ENCODE peak calls at places on chromosomes 4 and X, in nine cellular contexts. N is aorta; R is activated CD8-positive, alpha-beta memory T cell treated with anti-CD3 and anti-CD28 coated beads, Interleukin-2, amount 50 U/mL, for 48 hours; P is left ventricle myocardium superior; F is T-helper 1 cell; O is frontal cortex; J is NCI-H1694; A is stimulated activated CD4-positive, alpha-beta T cell treated with anti-CD3 and anti-CD28 coated beads, Interleukin-15, amount 100 ng/mL, for 48 hours; L is EH. M is an unnamed sample.

GRCh38 chr4:13088726-13089658 is 395.1 kb downstream of the RAB28 start:
- DNase-seq in N (peak), R (no peak), P (no peak), F (no peak), O (no peak), J (no peak), A (no peak), L (no peak), M (no peak)

GRCh38 chr4:8649631-8650261 is 57.2 kb downstream of the CPZ start:
- DNase-seq in N (no peak), R (no peak), P (no peak), F (no peak), O (no peak), J (no peak), A (no peak), L (no peak), M (no peak)

GRCh38 chr4:93409035-93409434 is 419.5 kb upstream of the ATOH1 start:
- DNase-seq in N (no peak), R (no peak), P (no peak), F (no peak), O (no peak), J (no peak), A (no peak), L (no peak), M (no peak)

GRCh38 chr4:6840062-6840976 is 57.8 kb downstream of the KIAA0232 start:
- DNase-seq in N (no peak), R (no peak), P (no peak), F (no peak), O (no peak), J (no peak), A (no peak), L (peak), M (peak)

GRCh38 chr4:47143261-47143660 is 111.9 kb downstream of the GABRB1 start:
- DNase-seq in N (no peak), R (no peak), P (no peak), F (no peak), O (no peak), J (no peak), A (no peak), L (no peak), M (no peak)

GRCh38 chrX:45009371-45010000 is 136.5 kb downstream of the KDM6A start:
- DNase-seq in N (no peak), R (no peak), P (no peak), F (no peak), O (no peak), J (no peak), A (no peak), L (peak), M (no peak)

GRCh38 chrX:43836435-43837184 is 45.6 kb downstream of the MAOB start:
- DNase-seq in N (no peak), R (no peak), P (no peak), F (peak), O (no peak), J (peak), A (no peak), L (peak), M (peak)

GRCh38 chrX:49192722-49193328 is 6.7 kb upstream of the PRICKLE3 start:
- DNase-seq in N (no peak), R (no peak), P (no peak), F (peak), O (no peak), J (peak), A (no peak), L (peak), M (no peak)

GRCh38 chr4:162921178-162921785 is 245.4 kb downstream of the NAF1 start:
- DNase-seq in N (no peak), R (no peak), P (no peak), F (no peak), O (no peak), J (no peak), A (no peak), L (no peak), M (no peak)

GRCh38 chrX:13837290-13837745 is 20.4 kb upstream of the GPM6B start:
- DNase-seq in N (no peak), R (no peak), P (no peak), F (no peak), O (no peak), J (no peak), A (no peak), L (no peak), M (no peak)

GRCh38 chr4:97411352-97411751 is 731.9 kb downstream of the STPG2 start:
- DNase-seq in N (no peak), R (no peak), P (no peak), F (no peak), O (no peak), J (no peak), A (no peak), L (no peak), M (no peak)

GRCh38 chrX:119784747-119785446 is 6.5 kb downstream of the RPL39 start:
- DNase-seq in N (no peak), R (peak), P (no peak), F (peak), O (no peak), J (peak), A (peak), L (peak), M (peak)

GRCh38 chr4:4856071-4857000 is 3.1 kb upstream of the MSX1 start:
- DNase-seq in N (no peak), R (no peak), P (no peak), F (no peak), O (no peak), J (no peak), A (no peak), L (no peak), M (peak)